ENCODE peak calls at places on chromosomes 7 and 10, in nine cellular contexts. H, U, B, Z, E, N, F, V and R are unnamed samples. For H3K9me3, the result is how much of the 10 kb centered on the place peaks cover.

GRCh38 chr7:158053516-158053915 is 534.1 kb downstream of the PTPRN2 start:
- DNase-seq in H (no peak), U (no peak), B (no peak), Z (no peak), E (no peak), N (no peak), F (peak), V (no peak), R (peak)

GRCh38 chr7:1523208-1523607 is 7.3 kb upstream of the MAFK start:
- DNase-seq in H (no peak), U (no peak), B (peak), Z (no peak), E (no peak), N (no peak), F (no peak), V (no peak), R (peak)

GRCh38 chr7:50266893-50267386 is 37.6 kb upstream of the IKZF1 start:
- DNase-seq in H (no peak), U (no peak), B (no peak), Z (peak), E (no peak), N (no peak), F (peak), V (no peak), R (peak)

GRCh38 chr10:29285624-29286051 is 3.2 kb upstream of the LYZL1 start:
- DNase-seq in H (no peak), U (no peak), B (no peak), Z (no peak), E (no peak), N (no peak), F (no peak), V (no peak), R (no peak)

GRCh38 chr7:137760111-137760510 is 86.7 kb downstream of the DGKI start:
- DNase-seq in H (peak), U (no peak), B (no peak), Z (no peak), E (no peak), N (peak), F (no peak), V (no peak), R (no peak)

GRCh38 chr7:43764807-43765491 is 6.5 kb downstream of the BLVRA start:
- DNase-seq in H (no peak), U (no peak), B (peak), Z (no peak), E (peak), N (no peak), F (no peak), V (peak), R (no peak)

GRCh38 chr7:39453743-39454355 is 112.4 kb upstream of the YAE1 start:
- DNase-seq in H (peak), U (peak), B (peak), Z (no peak), E (peak), N (peak), F (no peak), V (peak), R (no peak)

GRCh38 chr10:119714484-119714816 is 11.4 kb upstream of the INPP5F start:
- DNase-seq in H (no peak), U (no peak), B (no peak), Z (no peak), E (no peak), N (no peak), F (no peak), V (no peak), R (no peak)

GRCh38 chr10:97090035-97090434 is 95.7 kb downstream of the SLIT1 start:
- DNase-seq in H (no peak), U (no peak), B (no peak), Z (no peak), E (no peak), N (no peak), F (no peak), V (no peak), R (no peak)

GRCh38 chr10:53843691-53844362 is 957.2 kb downstream of the PCDH15 start:
- DNase-seq in H (no peak), U (peak), B (no peak), Z (no peak), E (no peak), N (no peak), F (no peak), V (peak), R (no peak)

GRCh38 chr7:73612598-73613269 is 11.6 kb downstream of the MLXIPL start:
- DNase-seq in H (peak), U (peak), B (peak), Z (no peak), E (no peak), N (peak), F (no peak), V (peak), R (peak)

GRCh38 chr7:157120181-157120580 is 18.5 kb upstream of the UBE3C start:
- DNase-seq in H (no peak), U (no peak), B (no peak), Z (no peak), E (no peak), N (no peak), F (no peak), V (no peak), R (no peak)

GRCh38 chr7:70525991-70526390 is 606.0 kb upstream of the GALNT17 start:
- DNase-seq in H (no peak), U (no peak), B (no peak), Z (no peak), E (no peak), N (no peak), F (no peak), V (no peak), R (no peak)

GRCh38 chr7:158765020-158765419 is 60.4 kb upstream of the NCAPG2 start:
- DNase-seq in H (no peak), U (no peak), B (no peak), Z (no peak), E (no peak), N (no peak), F (no peak), V (no peak), R (no peak)

GRCh38 chr7:47094462-47094861 is 487.4 kb downstream of the TNS3 start:
- DNase-seq in H (no peak), U (no peak), B (no peak), Z (no peak), E (no peak), N (no peak), F (no peak), V (no peak), R (no peak)

GRCh38 chr10:25024528-25024927 is 8.1 kb downstream of the THNSL1 start:
- DNase-seq in H (no peak), U (no peak), B (no peak), Z (no peak), E (no peak), N (no peak), F (no peak), V (no peak), R (no peak)

GRCh38 chr7:37234928-37235327 is 213.7 kb downstream of the ELMO1 start:
- DNase-seq in H (no peak), U (peak), B (peak), Z (no peak), E (no peak), N (no peak), F (no peak), V (no peak), R (no peak)

GRCh38 chr7:63030061-63030460 is 968.6 kb upstream of the ZNF722 start:
- DNase-seq in H (no peak), U (no peak), B (no peak), Z (no peak), E (no peak), N (no peak), F (no peak), V (no peak), R (no peak)
- H3K9me3 ChIP-seq in H (under half), U (under half), B (under half), Z (under half), E (under half), N (under half), F (under half), V (under half), R (under half)

GRCh38 chr10:6786579-6787031 is 206.5 kb upstream of the PRKCQ start:
- DNase-seq in H (no peak), U (no peak), B (peak), Z (no peak), E (no peak), N (no peak), F (no peak), V (no peak), R (no peak)
- TF ChIP-seq CTCF in H (peak), U (peak), B (peak), Z (no peak), E (peak), N (peak), F (peak), V (no peak), R (no peak)

GRCh38 chr10:21402606-21403083 is 122.8 kb downstream of the SKIDA1 start:
- DNase-seq in H (no peak), U (no peak), B (no peak), Z (no peak), E (no peak), N (no peak), F (no peak), V (no peak), R (no peak)
- H3K9me3 ChIP-seq in H (under half), U (under half), B (under half), Z (under half), E (under half), N (under half), F (under half), V (under half), R (under half)

GRCh38 chr7:116582164-116582732 is 57.4 kb downstream of the CAV1 start:
- DNase-seq in H (no peak), U (no peak), B (no peak), Z (no peak), E (no peak), N (no peak), F (no peak), V (no peak), R (no peak)
- TF ChIP-seq CTCF in H (no peak), U (peak), B (no peak), Z (no peak), E (no peak), N (no peak), F (no peak), V (no peak), R (no peak)

GRCh38 chr7:153405704-153406485 is 646.3 kb upstream of the DPP6 start:
- DNase-seq in H (no peak), U (no peak), B (no peak), Z (no peak), E (no peak), N (no peak), F (no peak), V (no peak), R (no peak)
- H3K9me3 ChIP-seq in H (under half), U (under half), B (under half), Z (under half), E (under half), N (under half), F (under half), V (under half), R (under half)

DNA sequence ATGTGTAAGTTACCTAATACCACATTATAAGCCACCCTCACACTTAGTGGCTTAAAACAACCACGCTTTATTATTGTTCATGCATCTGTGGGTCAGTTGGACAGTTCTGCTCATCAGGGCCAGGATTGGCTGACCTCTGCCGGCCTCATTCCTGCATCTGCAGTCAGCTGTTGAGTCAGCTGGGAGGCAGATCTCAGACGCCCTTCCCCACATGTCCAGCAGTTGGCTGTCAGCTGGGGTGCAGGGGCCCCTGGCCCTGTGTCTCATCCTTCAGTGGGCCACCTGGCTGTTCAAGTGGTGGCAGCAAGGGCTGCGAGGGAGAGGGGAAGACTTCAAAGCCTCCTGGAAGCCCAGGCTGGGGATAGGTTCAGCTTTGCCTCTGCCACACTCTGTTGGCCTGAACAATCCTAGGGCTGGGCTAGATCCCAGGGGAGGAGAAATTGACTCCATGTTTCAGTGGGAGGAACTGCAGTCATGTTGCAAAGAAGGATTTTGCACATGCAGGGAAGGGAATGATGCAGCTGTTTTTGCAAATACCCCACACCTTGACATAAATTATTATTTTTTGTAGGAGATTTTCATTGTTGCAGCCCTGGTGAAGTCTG is 33.1 kb downstream of the TACR2 start:
- DNase-seq in H (no peak), U (no peak), B (peak), Z (no peak), E (no peak), N (no peak), F (no peak), V (no peak), R (no peak)
- TF ChIP-seq CTCF in H (no peak), U (peak), B (peak), Z (peak), E (no peak), N (no peak), F (no peak), V (no peak), R (no peak)

GRCh38 chr10:42691361-42692120 is 53.2 kb upstream of the ZNF33B start:
- DNase-seq in H (no peak), U (no peak), B (no peak), Z (no peak), E (no peak), N (no peak), F (no peak), V (peak), R (no peak)

GRCh38 chr10:42690449-42691360 is 52.3 kb upstream of the ZNF33B start:
- DNase-seq in H (peak), U (no peak), B (peak), Z (no peak), E (no peak), N (no peak), F (peak), V (peak), R (no peak)
- H3K9me3 ChIP-seq in H (under half), U (under half), B (under half), Z (under half), E (under half), N (under half), F (under half), V (under half), R (under half)

GRCh38 chr7:17301491-17302101 is 3.1 kb downstream of the AHR start:
- DNase-seq in H (peak), U (peak), B (peak), Z (peak), E (no peak), N (peak), F (no peak), V (peak), R (peak)
- TF ChIP-seq CTCF in H (peak), U (peak), B (peak), Z (peak), E (peak), N (peak), F (peak), V (peak), R (peak)

GRCh38 chr7:135742371-135742770 is 6.2 kb downstream of the FAM180A start:
- DNase-seq in H (no peak), U (no peak), B (no peak), Z (no peak), E (no peak), N (no peak), F (no peak), V (no peak), R (no peak)
- H3K9me3 ChIP-seq in H (under half), U (under half), B (under half), Z (under half), E (under half), N (under half), F (under half), V (under half), R (under half)